ENCODE peak calls at places on chromosomes 2 and 18, in ten cellular contexts. R is AG08396; V is GM19239; K is NCI-H1105; C is nephron progenitor cell; Q is HT1080; W is T follicular helper cell; A is HEK293T; G is AML-193; Y is activated CD4-positive, alpha-beta T cell treated with anti-CD3 and anti-CD28 coated beads, Interleukin-2, amount 10 ng/mL, durations not matched to agents 7 days and 5 days. J is an unnamed sample.

GRCh38 chr2:157404363-157404762 is 39.5 kb downstream of the CYTIP start:
- DNase-seq in R (no peak), V (peak; percentile 19), K (no peak), C (no peak), Q (peak; percentile 65), W (peak; percentile 69), A (no peak), G (peak; percentile 45), Y (peak; percentile 80), J (no peak)

GRCh38 chr18:21262979-21263378 is 20.9 kb downstream of the GREB1L start:
- DNase-seq in R (no peak), V (no peak), K (no peak), C (no peak), Q (peak; percentile 14), W (no peak), A (no peak), G (no peak), Y (no peak), J (no peak)

GRCh38 chr2:223260681-223261080 is 208.7 kb downstream of the KCNE4 start:
- DNase-seq in R (no peak), V (no peak), K (no peak), C (no peak), Q (peak; percentile 44), W (no peak), A (no peak), G (no peak), Y (no peak), J (no peak)

GRCh38 chr2:143132360-143132759 is 3.1 kb downstream of the ARHGAP15 start:
- DNase-seq in R (no peak), V (no peak), K (no peak), C (no peak), Q (no peak), W (no peak), A (no peak), G (peak; percentile 53), Y (no peak), J (no peak)

GRCh38 chr18:29434650-29435049 is 1257.7 kb upstream of the CDH2 start:
- DNase-seq in R (no peak), V (no peak), K (no peak), C (no peak), Q (no peak), W (no peak), A (no peak), G (no peak), Y (no peak), J (no peak)

GRCh38 chr2:236208281-236208900 is 40.2 kb upstream of the GBX2 start:
- DNase-seq in R (no peak), V (no peak), K (no peak), C (peak; percentile 38), Q (no peak), W (no peak), A (no peak), G (no peak), Y (no peak), J (no peak)

GRCh38 chr2:881204-881918 is 69.3 kb upstream of the SNTG2 start:
- DNase-seq in R (no peak), V (no peak), K (no peak), C (no peak), Q (peak; percentile 13), W (no peak), A (no peak), G (no peak), Y (no peak), J (no peak)

GRCh38 chr18:9856097-9856496 is 29.7 kb upstream of the TXNDC2 start:
- DNase-seq in R (no peak), V (no peak), K (no peak), C (no peak), Q (no peak), W (no peak), A (no peak), G (no peak), Y (no peak), J (no peak)

GRCh38 chr2:238106339-238106697 is 6.2 kb downstream of the ESPNL start:
- DNase-seq in R (no peak), V (no peak), K (no peak), C (no peak), Q (no peak), W (no peak), A (no peak), G (no peak), Y (no peak), J (no peak)

GRCh38 chr18:62555135-62555534 is 32.3 kb downstream of the ZCCHC2 start:
- DNase-seq in R (no peak), V (no peak), K (no peak), C (no peak), Q (peak; percentile 51), W (no peak), A (no peak), G (no peak), Y (no peak), J (no peak)